ENCODE peak calls at places on chromosomes 1 and 21, in four cellular contexts. U, C, A and K are unnamed samples.
A peak's percentile ranks its signal among the peaks of the same experiment; 100 is the strongest.

GRCh38 chr1:190320952-190321351 is 156.7 kb downstream of the BRINP3 start:
- DNase-seq in U (no peak), C (no peak), A (peak; percentile 43), K (no peak)

GRCh38 chr1:167601442-167602380 is 28.3 kb upstream of the RCSD1 start:
- DNase-seq in U (no peak), C (no peak), A (no peak), K (no peak)

GRCh38 chr1:25017436-25018109 is 87.5 kb upstream of the RUNX3 start:
- DNase-seq in U (no peak), C (no peak), A (no peak), K (no peak)

GRCh38 chr21:44006017-44006624 is 6.0 kb upstream of the TRAPPC10 start:
- DNase-seq in U (no peak), C (peak; percentile 39), A (peak; percentile 61), K (no peak)

GRCh38 chr1:244102471-244102870 is 51.4 kb downstream of the ZBTB18 start:
- DNase-seq in U (no peak), C (no peak), A (no peak), K (no peak)

GRCh38 chr1:21653744-21654100 is 15.4 kb downstream of the RAP1GAP start:
- DNase-seq in U (peak; percentile 83), C (no peak), A (no peak), K (no peak)

GRCh38 chr1:55712148-55712547 is 497.0 kb upstream of the USP24 start:
- DNase-seq in U (no peak), C (no peak), A (no peak), K (no peak)

GRCh38 chr1:25031966-25032667 is 102.0 kb upstream of the RUNX3 start:
- DNase-seq in U (no peak), C (no peak), A (no peak), K (peak; percentile 94)

GRCh38 chr1:220770245-220770913 is 16.3 kb upstream of the MTARC1 start:
- DNase-seq in U (no peak), C (no peak), A (no peak), K (no peak)

GRCh38 chr21:37565530-37566223 is 199.1 kb downstream of the DYRK1A start:
- DNase-seq in U (no peak), C (peak; percentile 36), A (no peak), K (no peak)

GRCh38 chr1:206468571-206468970 is 1.7 kb upstream of the IKBKE start:
- DNase-seq in U (no peak), C (no peak), A (no peak), K (no peak)

GRCh38 chr1:228417471-228418203 is 976 bp upstream of the TRIM17 start:
- DNase-seq in U (no peak), C (no peak), A (no peak), K (no peak)

GRCh38 chr1:14954930-14955329 is 198.6 kb upstream of the TMEM51 start:
- DNase-seq in U (no peak), C (no peak), A (no peak), K (no peak)

GRCh38 chr1:228836427-228836826 is 101.1 kb downstream of the RHOU start:
- DNase-seq in U (peak; percentile 72), C (no peak), A (no peak), K (no peak)

GRCh38 chr1:161705537-161705936 is 1.5 kb upstream of the FCRLA start:
- DNase-seq in U (no peak), C (no peak), A (no peak), K (no peak)

GRCh38 chr21:46637952-46638746 is 2.7 kb downstream of the PRMT2 start:
- DNase-seq in U (no peak), C (no peak), A (no peak), K (no peak)

GRCh38 chr1:119874186-119874585 is 22.1 kb downstream of the ADAM30 start:
- DNase-seq in U (no peak), C (no peak), A (no peak), K (no peak)

GRCh38 chr21:32826317-32827167 is 55.0 kb upstream of the PAXBP1 start:
- DNase-seq in U (no peak), C (no peak), A (peak; percentile 36), K (peak; percentile 8)

GRCh38 chr1:6414443-6414844 is 5.3 kb downstream of the HES2 start:
- DNase-seq in U (no peak), C (peak; percentile 7), A (peak; percentile 9), K (no peak)

GRCh38 chr1:172293379-172293778 is 127.1 kb upstream of the C1orf105 start:
- DNase-seq in U (no peak), C (no peak), A (no peak), K (no peak)

GRCh38 chr1:42773420-42773819 is 6.4 kb downstream of the C1orf50 start:
- DNase-seq in U (no peak), C (no peak), A (no peak), K (no peak)

GRCh38 chr1:213123087-213123486 is 72.0 kb downstream of the RPS6KC1 start:
- DNase-seq in U (no peak), C (no peak), A (no peak), K (no peak)

GRCh38 chr21:44854391-44854663 is 19.2 kb downstream of the PTTG1IP start:
- DNase-seq in U (no peak), C (no peak), A (no peak), K (no peak)

GRCh38 chr1:52054496-52055065 is 410 bp downstream of the TXNDC12 start:
- DNase-seq in U (no peak), C (no peak), A (no peak), K (no peak)

GRCh38 chr1:205229916-205230700 is 2.4 kb downstream of the TMCC2 start:
- DNase-seq in U (no peak), C (no peak), A (no peak), K (no peak)

GRCh38 chr1:234538930-234539649 is 60.1 kb upstream of the TARBP1 start:
- DNase-seq in U (no peak), C (no peak), A (no peak), K (no peak)

GRCh38 chr21:34885125-34885524 is 164.0 kb downstream of the RUNX1 start:
- DNase-seq in U (no peak), C (no peak), A (no peak), K (no peak)

GRCh38 chr1:99969729-99970591 is at the start of gene SLC35A3:
- DNase-seq in U (peak; percentile 35), C (peak; percentile 15), A (peak; percentile 33), K (no peak)

GRCh38 chr1:168259567-168259966 is 21.1 kb upstream of the TBX19 start:
- DNase-seq in U (no peak), C (no peak), A (no peak), K (no peak)

GRCh38 chr1:22104865-22105437 is 37.9 kb downstream of the WNT4 start:
- DNase-seq in U (no peak), C (no peak), A (no peak), K (no peak)

GRCh38 chr1:69120828-69121227 is 446.9 kb upstream of the LRRC7 start:
- DNase-seq in U (no peak), C (no peak), A (no peak), K (no peak)

GRCh38 chr1:85612704-85613361 is 32.3 kb downstream of the CCN1 start:
- DNase-seq in U (no peak), C (peak; percentile 62), A (peak; percentile 83), K (no peak)